ENCODE peak calls at places on chromosomes 13 and 19, in eight cellular contexts. Q is amygdala; O is CD4-positive, alpha-beta T cell; X is stimulated activated CD4-positive, alpha-beta T cell treated with anti-CD3 and anti-CD28 coated beads, Interleukin-15, amount 100 ng/mL, for 1 hour; M is ACHN; D is cardiac septum; Z is stimulated activated CD8-positive, alpha-beta memory T cell treated with anti-CD3 and anti-CD28 coated beads, Interleukin-7, amount 100 ng/mL, for 4 hours; V is ELF-1. U is an unnamed sample.
A peak's percentile ranks its signal among the peaks of the same experiment; 100 is the strongest.

GRCh38 chr13:112983428-112984196 is 14.6 kb downstream of the MCF2L start:
- DNase-seq in Q (no peak), O (no peak), X (no peak), M (no peak), D (no peak), Z (no peak), V (peak; percentile 43), U (no peak)

GRCh38 chr13:74450525-74450845 is 316.3 kb upstream of the KLF12 start:
- DNase-seq in Q (no peak), O (no peak), X (no peak), M (no peak), D (no peak), Z (no peak), V (no peak), U (no peak)

GRCh38 chr13:25575562-25575961 is 203.8 kb downstream of the ATP8A2 start:
- DNase-seq in Q (no peak), O (no peak), X (no peak), M (no peak), D (no peak), Z (no peak), V (no peak), U (no peak)

GRCh38 chr19:34189917-34190425 is 17.7 kb downstream of the LSM14A start:
- DNase-seq in Q (no peak), O (no peak), X (no peak), M (no peak), D (no peak), Z (no peak), V (no peak), U (no peak)

GRCh38 chr19:33890569-33890968 is 93.9 kb downstream of the KCTD15 start:
- DNase-seq in Q (no peak), O (no peak), X (no peak), M (no peak), D (no peak), Z (no peak), V (no peak), U (no peak)

GRCh38 chr13:25319781-25320180 is 18.4 kb downstream of the NUP58 start:
- DNase-seq in Q (no peak), O (no peak), X (no peak), M (no peak), D (no peak), Z (no peak), V (no peak), U (no peak)

GRCh38 chr13:23679214-23679613 is 109.0 kb downstream of the TNFRSF19 start:
- DNase-seq in Q (no peak), O (no peak), X (no peak), M (peak; percentile 87), D (no peak), Z (no peak), V (peak; percentile 31), U (no peak)

GRCh38 chr13:32031025-32031814 is at the start of gene FRY:
- DNase-seq in Q (peak; percentile 52), O (peak; percentile 18), X (peak; percentile 16), M (peak; percentile 42), D (peak; percentile 94), Z (peak; percentile 28), V (peak; percentile 93), U (peak; percentile 79)

GRCh38 chr19:50488795-50489194 is 12.1 kb upstream of the GARIN5A start:
- DNase-seq in Q (no peak), O (no peak), X (no peak), M (no peak), D (no peak), Z (no peak), V (no peak), U (no peak)

U was measured in uterus.